ENCODE peak calls at places on chromosomes 13 and 19, in six cellular contexts. Y, S, U, H, Z and L are unnamed samples.
A peak's percentile ranks its signal among the peaks of the same experiment; 100 is the strongest.

GRCh38 chr13:30978981-30979956 is 46.8 kb downstream of the TEX26 start:
- DNase-seq in Y (no peak), Z (peak; percentile 80), H (no peak), U (no peak), S (peak; percentile 12), L (peak; percentile 75)

GRCh38 chr13:33204130-33204927 is 81.2 kb downstream of the STARD13 start:
- DNase-seq in U (peak; percentile 74), Y (peak; percentile 89), H (no peak), Z (no peak), S (no peak), L (no peak)

GRCh38 chr13:80527400-80527799 is 186.5 kb upstream of the SPRY2 start:
- DNase-seq in Y (no peak), H (no peak), U (no peak), Z (no peak), S (no peak), L (no peak)

GRCh38 chr13:38582133-38582532 is 104.7 kb upstream of the FREM2 start:
- DNase-seq in Z (peak; percentile 42), U (no peak), H (no peak), S (no peak), Y (peak; percentile 38), L (no peak)

GRCh38 chr13:51845574-51846318 is 769 bp upstream of the TMEM272 start:
- DNase-seq in Y (no peak), Z (no peak), H (no peak), U (no peak), S (no peak), L (no peak)

GRCh38 chr13:42997381-42997780 is 5.3 kb upstream of the EPSTI1 start:
- DNase-seq in S (no peak), Y (peak; percentile 18), Z (no peak), H (no peak), U (no peak), L (no peak)

GRCh38 chr13:114100446-114101320 is 31.7 kb downstream of the RASA3 start:
- DNase-seq in Z (no peak), U (no peak), S (no peak), Y (peak; percentile 21), H (no peak), L (no peak)

GRCh38 chr13:50085063-50085462 is 69.8 kb downstream of the KCNRG start:
- DNase-seq in H (no peak), U (no peak), Y (no peak), Z (no peak), S (no peak), L (no peak)

GRCh38 chr19:45224645-45225044 is 20.6 kb downstream of the EXOC3L2 start:
- DNase-seq in Z (no peak), U (no peak), S (no peak), H (no peak), Y (no peak), L (no peak)

GRCh38 chr13:76884167-76884566 is 2.0 kb downstream of the KCTD12 start:
- DNase-seq in Y (peak; percentile 5), U (no peak), Z (peak; percentile 15), H (peak; percentile 29), S (no peak), L (peak; percentile 37)

GRCh38 chr19:3115916-3116602 is 19.8 kb upstream of the GNA15 start:
- DNase-seq in Z (no peak), H (peak; percentile 69), S (no peak), Y (peak; percentile 28), U (no peak), L (no peak)

GRCh38 chr13:50320297-50320862 is 305.1 kb downstream of the KCNRG start:
- DNase-seq in H (no peak), Z (no peak), S (no peak), Y (peak; percentile 84), U (no peak), L (no peak)

GRCh38 chr13:86725105-86725504 is 925.9 kb upstream of the SLITRK6 start:
- DNase-seq in H (no peak), Y (no peak), U (no peak), Z (peak; percentile 18), S (no peak), L (peak; percentile 27)

GRCh38 chr19:16118489-16119033 is 6.9 kb downstream of the RAB8A start:
- DNase-seq in Z (no peak), U (no peak), Y (no peak), H (no peak), S (no peak), L (no peak)

DNA sequence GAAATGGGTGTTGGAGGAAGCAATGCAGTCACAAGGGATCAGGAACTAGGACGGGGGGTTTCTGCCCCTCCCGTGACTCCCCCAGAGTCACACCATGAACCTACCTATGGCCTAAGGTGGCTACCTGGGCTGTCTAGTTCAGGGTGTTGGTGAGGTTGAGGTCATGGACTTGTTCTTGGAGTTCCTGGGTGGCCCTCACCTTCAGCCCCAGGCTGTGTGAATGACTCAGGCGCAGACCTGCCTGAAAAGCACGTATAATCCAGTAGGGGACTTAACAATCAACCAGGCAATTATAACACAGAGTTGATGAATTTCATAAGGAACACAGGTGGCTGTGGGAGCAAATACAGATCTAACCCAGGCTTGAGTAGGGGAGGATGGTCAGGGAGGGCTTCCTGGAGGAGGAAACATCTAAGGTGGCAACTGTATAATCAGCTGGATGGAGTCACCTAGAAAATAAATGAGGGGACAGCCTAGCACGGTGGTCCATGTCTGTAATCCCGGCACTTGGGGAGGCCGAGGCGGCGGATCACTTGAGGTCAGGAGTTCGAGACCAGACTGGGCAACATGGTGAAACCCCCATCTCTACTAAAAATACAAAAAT is 25.6 kb upstream of the ADGRE1 start:
- DNase-seq in H (no peak), Z (no peak), S (no peak), Y (no peak), U (no peak), L (no peak)
- TF ChIP-seq CTCF in H (no peak), Z (no peak), S (no peak), Y (no peak), U (no peak), L (no peak)

GRCh38 chr13:60114499-60115028 is 49.2 kb downstream of the DIAPH3 start:
- DNase-seq in Y (no peak), H (no peak), U (no peak), Z (no peak), S (no peak), L (no peak)

GRCh38 chr13:60111726-60112125 is 52.0 kb downstream of the DIAPH3 start:
- DNase-seq in H (no peak), S (no peak), Z (no peak), U (no peak), Y (peak; percentile 62), L (no peak)

GRCh38 chr13:60112771-60113170 is 51.0 kb downstream of the DIAPH3 start:
- DNase-seq in U (no peak), Y (peak; percentile 65), S (no peak), Z (no peak), H (no peak), L (no peak)

GRCh38 chr13:60109285-60109684 is 54.4 kb downstream of the DIAPH3 start:
- DNase-seq in Z (no peak), S (no peak), Y (no peak), U (no peak), H (no peak), L (no peak)
- TF ChIP-seq CTCF in Z (no peak), S (no peak), Y (no peak), U (no peak), H (no peak), L (no peak)

DNA sequence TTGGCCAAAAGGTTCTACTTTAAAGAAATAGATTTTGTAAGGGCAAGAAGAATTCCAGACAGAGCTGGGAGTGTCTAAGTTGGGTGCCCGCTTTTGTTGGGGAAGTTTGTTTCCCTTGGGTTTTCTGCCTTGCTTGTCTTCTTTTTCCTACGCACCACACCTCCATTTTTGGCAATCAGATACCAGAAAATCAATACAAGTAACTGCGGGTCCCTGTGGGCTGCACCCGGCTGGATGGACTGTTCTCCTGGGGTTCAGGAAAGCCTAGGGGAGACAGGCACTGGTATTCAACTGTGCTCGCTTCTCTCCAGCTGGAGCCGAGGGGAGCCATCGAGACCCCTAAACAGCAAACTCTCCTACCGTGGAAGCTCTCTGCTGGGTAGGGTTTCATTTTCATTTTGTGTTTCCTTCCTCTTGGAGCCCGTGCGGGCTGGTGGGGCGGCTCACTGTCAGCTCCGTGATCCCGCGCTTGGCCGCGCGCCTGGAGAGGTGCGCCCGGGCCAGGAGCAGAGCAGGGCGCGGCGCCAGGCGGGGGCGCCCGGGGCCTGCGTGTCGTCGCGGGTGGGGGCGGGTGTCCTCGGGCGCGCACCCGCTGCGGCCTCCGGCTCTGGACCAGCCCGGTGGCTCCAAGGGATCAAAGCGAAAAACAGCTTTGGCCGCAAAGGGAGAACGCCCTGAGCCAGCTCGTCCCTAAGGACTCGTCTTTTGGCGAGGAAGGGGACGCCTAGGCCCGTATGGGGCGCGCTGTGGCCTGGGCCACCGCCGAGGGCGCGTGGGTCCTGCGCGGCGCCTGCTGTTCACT is 347.2 kb downstream of the ZNF536 start:
- DNase-seq in Z (peak; percentile 32), Y (peak; percentile 22), S (no peak), H (no peak), U (no peak), L (peak; percentile 39)
- TF ChIP-seq CTCF in Z (no peak), Y (no peak), S (no peak), H (no peak), U (no peak), L (no peak)

GRCh38 chr19:55962186-55962585 is 14.6 kb downstream of the NLRP8 start:
- DNase-seq in H (no peak), Y (no peak), U (no peak), S (no peak), Z (no peak), L (no peak)
- TF ChIP-seq CTCF in H (no peak), Y (no peak), U (no peak), S (no peak), Z (no peak), L (no peak)

GRCh38 chr19:50688766-50689165 is 30.8 kb downstream of the SHANK1 start:
- DNase-seq in Y (no peak), S (no peak), U (no peak), Z (no peak), H (no peak), L (no peak)

GRCh38 chr19:50690439-50690838 is 29.2 kb downstream of the SHANK1 start:
- DNase-seq in Y (no peak), S (no peak), Z (no peak), H (no peak), U (no peak), L (no peak)

GRCh38 chr19:50686310-50687032 is 33.1 kb downstream of the SHANK1 start:
- DNase-seq in U (no peak), Y (no peak), S (no peak), Z (no peak), H (no peak), L (no peak)
- TF ChIP-seq CTCF in U (no peak), Y (no peak), S (no peak), Z (no peak), H (no peak), L (no peak)